ENCODE peak calls at places on chromosomes 12 and 14, in five cellular contexts. S is heart left ventricle, D is endothelial cell of umbilical vein, L is right cardiac atrium, U is SK-N-SH. F is an unnamed sample. For H3K9me3, the result is how much of the 10 kb centered on the place peaks cover.

GRCh38 chr14:35940291-35940690 is 114.2 kb downstream of the BRMS1L start:
- DNase-seq in U (no peak), D (no peak), S (no peak), L (no peak), F (no peak)

GRCh38 chr12:24630446-24630845 is 318.5 kb downstream of the BCAT1 start:
- DNase-seq in S (no peak), L (no peak), D (no peak), U (no peak), F (no peak)

GRCh38 chr12:123120452-123121166 is 30.3 kb downstream of the PITPNM2 start:
- DNase-seq in U (no peak), L (peak), D (no peak), S (peak), F (no peak)

GRCh38 chr12:39574785-39575497 is 44.7 kb downstream of the ABCD2 start:
- DNase-seq in S (no peak), U (no peak), L (no peak), D (no peak), F (no peak)

GRCh38 chr14:70097576-70098256 is 91.0 kb downstream of the SLC8A3 start:
- DNase-seq in L (no peak), S (no peak), D (no peak), U (no peak), F (no peak)

GRCh38 chr14:37588956-37589737 is 5.9 kb downstream of the FOXA1 start:
- DNase-seq in S (no peak), U (no peak), D (no peak), L (no peak), F (no peak)

GRCh38 chr14:33551963-33552362 is 398.9 kb downstream of the EGLN3 start:
- DNase-seq in L (no peak), S (no peak), U (no peak), D (no peak), F (no peak)

GRCh38 chr12:62637679-62638078 is 171.1 kb downstream of the MON2 start:
- DNase-seq in L (no peak), S (no peak), D (no peak), U (no peak), F (no peak)

GRCh38 chr14:104436047-104436531 is 143.5 kb upstream of the C14orf180 start:
- DNase-seq in S (peak), D (peak), L (peak), U (peak), F (peak)

GRCh38 chr14:104598461-104599273 is 5.9 kb downstream of the TMEM179 start:
- DNase-seq in D (no peak), U (peak), L (peak), S (no peak), F (no peak)

GRCh38 chr14:56524971-56525677 is 54.5 kb upstream of the TMEM260 start:
- DNase-seq in L (no peak), S (no peak), U (no peak), D (no peak), F (no peak)

GRCh38 chr14:55843718-55844403 is 263.9 kb downstream of the KTN1 start:
- DNase-seq in D (peak), U (no peak), S (no peak), L (no peak), F (no peak)

GRCh38 chr14:93716410-93717221 is 71.7 kb downstream of the PRIMA1 start:
- DNase-seq in U (peak), S (peak), L (no peak), D (no peak), F (no peak)

GRCh38 chr14:93719234-93719633 is 69.1 kb downstream of the PRIMA1 start:
- DNase-seq in L (no peak), D (no peak), U (no peak), S (no peak), F (no peak)

GRCh38 chr14:93716002-93716401 is 72.3 kb downstream of the PRIMA1 start:
- DNase-seq in D (no peak), L (no peak), S (no peak), U (no peak), F (no peak)

GRCh38 chr14:93717968-93718320 is 70.3 kb downstream of the PRIMA1 start:
- DNase-seq in L (no peak), S (no peak), U (no peak), D (no peak), F (no peak)

GRCh38 chr14:93717222-93717967 is 70.9 kb downstream of the PRIMA1 start:
- DNase-seq in D (no peak), L (no peak), S (peak), U (peak), F (no peak)
- H3K27ac ChIP-seq in D (no peak), L (no peak), S (no peak), U (no peak), F (no peak)

GRCh38 chr14:27205036-27205435 is 607.2 kb upstream of the NOVA1 start:
- DNase-seq in U (no peak), L (no peak), D (no peak), S (no peak), F (no peak)

GRCh38 chr14:27199272-27199671 is 601.4 kb upstream of the NOVA1 start:
- DNase-seq in S (no peak), L (no peak), D (no peak), U (no peak), F (no peak)
- H3K9me3 ChIP-seq in S (under half), L (under half), D (under half), U (under half), F (under half)

DNA sequence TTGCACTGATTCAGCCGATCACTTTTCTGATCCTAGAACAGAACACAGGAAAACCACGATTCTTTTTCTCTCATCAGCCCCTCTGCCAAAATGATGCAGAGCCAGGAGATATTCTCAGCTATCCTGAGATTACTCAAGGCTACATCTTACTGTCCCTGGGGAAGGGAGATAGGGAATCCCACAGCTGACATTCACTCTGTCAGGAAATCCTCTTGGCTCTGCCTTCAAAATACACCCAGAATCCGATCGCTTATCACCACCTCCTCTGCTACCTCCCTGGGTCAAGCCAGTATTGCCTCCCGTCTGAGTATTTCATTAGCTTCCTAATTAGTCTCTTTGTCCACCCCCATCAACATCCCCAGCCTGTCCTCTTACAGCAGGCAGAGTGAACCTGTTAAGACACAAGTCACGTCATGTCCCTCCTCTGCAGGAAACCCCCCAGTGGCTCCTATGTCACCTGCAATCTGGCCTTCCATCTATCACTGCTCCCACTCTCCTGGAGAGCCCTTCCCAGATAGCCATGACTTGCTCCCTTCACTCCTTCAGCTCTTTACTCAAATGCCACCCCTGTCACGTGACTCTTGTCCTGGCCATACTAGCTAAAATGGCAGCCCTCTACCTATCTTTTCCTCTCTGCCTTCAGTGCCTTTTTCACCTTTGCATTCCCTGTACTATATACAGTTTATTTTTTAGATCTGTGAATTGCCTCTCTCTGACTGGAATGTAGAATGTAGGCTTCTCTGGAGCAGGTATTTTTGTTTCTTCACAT is 70.3 kb downstream of the GALNT4 start:
- DNase-seq in L (no peak), S (no peak), D (peak), U (no peak), F (no peak)
- H3K27ac ChIP-seq in L (peak), S (peak), D (peak), U (peak), F (no peak)

GRCh38 chr14:94075008-94075407 is 6.0 kb downstream of the DDX24 start:
- DNase-seq in U (no peak), S (no peak), D (no peak), L (no peak), F (no peak)
- H3K9me3 ChIP-seq in U (under half), S (under half), D (under half), L (under half), F (under half)

GRCh38 chr12:31386364-31386777 is 60.4 kb upstream of the SINHCAF start:
- DNase-seq in D (no peak), L (no peak), S (no peak), U (no peak), F (no peak)
- H3K27ac ChIP-seq in D (no peak), L (no peak), S (no peak), U (no peak), F (no peak)

DNA sequence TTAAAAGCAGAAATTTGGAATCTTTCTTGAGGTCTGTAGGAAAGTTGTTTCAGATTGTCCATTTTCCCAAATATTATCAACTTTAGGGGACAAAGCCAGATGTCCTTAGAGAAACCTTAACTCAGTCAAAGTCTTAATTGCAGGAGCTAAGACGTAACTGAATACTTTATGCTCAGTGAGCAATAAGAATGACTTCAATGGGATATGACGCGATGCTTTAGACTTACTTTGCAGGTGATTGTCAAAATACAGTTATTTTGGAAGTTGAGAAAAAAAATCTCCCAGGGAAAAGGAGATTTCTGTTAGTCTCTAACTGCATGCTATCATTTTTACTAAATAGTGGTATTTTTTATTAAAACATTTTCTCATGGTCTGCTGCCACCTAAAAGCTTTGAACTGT is 750.9 kb upstream of the STXBP6 start:
- DNase-seq in S (no peak), U (no peak), L (no peak), D (no peak), F (no peak)
- H3K9me3 ChIP-seq in S (under half), U (under half), L (under half), D (under half), F (under half)

GRCh38 chr12:27756670-27757069 is 23.4 kb upstream of the KLHL42 start:
- DNase-seq in D (no peak), S (no peak), L (no peak), U (no peak), F (no peak)
- H3K27ac ChIP-seq in D (no peak), S (no peak), L (no peak), U (no peak), F (no peak)

GRCh38 chr14:79734151-79734550 is 477.2 kb downstream of the DIO2 start:
- DNase-seq in U (no peak), D (no peak), L (no peak), S (no peak), F (no peak)
- H3K9me3 ChIP-seq in U (under half), D (under half), L (under half), S (under half), F (under half)

GRCh38 chr12:53197011-53197640 is 9.9 kb downstream of the ITGB7 start:
- DNase-seq in S (no peak), L (peak), U (no peak), D (no peak), F (peak)

GRCh38 chr12:53194973-53195372 is 12.1 kb downstream of the ITGB7 start:
- DNase-seq in S (no peak), L (no peak), U (no peak), D (no peak), F (no peak)

GRCh38 chr12:53193953-53194716 is 12.9 kb downstream of the ITGB7 start:
- DNase-seq in L (peak), S (no peak), U (no peak), D (no peak), F (no peak)

GRCh38 chr12:53196486-53196885 is 10.6 kb downstream of the ITGB7 start:
- DNase-seq in S (no peak), D (no peak), U (no peak), L (no peak), F (no peak)

DNA sequence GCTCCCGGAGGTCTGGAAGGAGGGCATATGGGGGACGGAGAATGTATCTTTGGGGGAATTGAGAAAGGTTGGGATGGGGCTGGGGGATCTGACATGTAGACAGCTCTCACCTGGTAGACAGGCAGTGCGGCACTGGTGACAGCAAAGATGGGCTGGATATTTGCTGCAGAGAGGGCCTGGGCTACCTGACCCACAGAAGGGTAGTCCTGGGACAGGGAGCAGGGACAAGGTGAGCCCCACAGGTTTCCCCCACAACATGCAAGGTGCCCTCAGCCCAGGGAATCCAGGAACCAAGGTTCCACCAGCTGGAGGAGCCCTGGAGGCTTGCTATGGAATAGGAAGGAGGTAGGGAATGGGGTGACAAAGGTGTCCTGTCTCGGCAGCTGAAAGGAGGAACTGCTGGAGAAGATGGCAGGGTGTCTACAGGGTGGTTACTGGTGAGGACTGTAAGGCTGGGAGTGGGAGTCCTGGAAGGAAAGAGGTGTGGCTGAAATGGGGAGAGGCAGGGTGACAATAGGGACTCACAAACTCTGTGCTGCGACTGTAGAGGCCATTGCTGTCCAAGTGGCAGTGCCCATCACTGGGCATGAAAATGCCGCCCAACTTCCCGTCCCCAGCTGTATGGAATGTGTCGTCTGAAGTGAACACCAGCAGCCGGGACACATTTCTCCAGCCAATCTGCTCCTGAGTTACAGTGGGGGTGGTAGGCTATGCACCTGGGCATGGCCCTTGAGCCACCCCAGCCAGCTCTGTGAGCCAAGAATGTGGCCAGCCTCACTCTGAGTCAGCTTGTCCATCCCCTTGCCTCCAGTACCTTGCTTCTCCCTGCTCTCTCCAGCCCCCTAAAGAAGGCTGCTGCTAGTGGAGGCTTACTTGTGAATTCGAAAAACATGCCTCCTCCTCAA is 11.3 kb downstream of the ITGB7 start:
- DNase-seq in D (no peak), S (no peak), U (no peak), L (no peak), F (no peak)
- H3K27ac ChIP-seq in D (no peak), S (no peak), U (no peak), L (no peak), F (no peak)

F was measured in right lobe of liver.